ENCODE peak calls at places on chromosomes 12 and 14, in eight cellular contexts. S is omental fat pad, W is esophagus squamous epithelium, Q is heart left ventricle, F is NB4, Z is kidney, B is fibroblast of pulmonary artery, V is left lung. O is an unnamed sample.

GRCh38 chr12:112160611-112161010 is 35.3 kb downstream of the TRAFD1 start:
- DNase-seq in S (no peak), W (no peak), Q (no peak), F (no peak), Z (no peak), B (no peak), V (peak; percentile 28), O (no peak)

GRCh38 chr14:65533736-65534404 is 121.3 kb downstream of the FUT8 start:
- DNase-seq in S (no peak), W (no peak), Q (no peak), F (no peak), Z (no peak), B (no peak), V (no peak), O (no peak)

GRCh38 chr14:58979325-58979724 is 209.1 kb upstream of the DAAM1 start:
- DNase-seq in S (no peak), W (no peak), Q (no peak), F (no peak), Z (no peak), B (no peak), V (no peak), O (no peak)

GRCh38 chr12:15717940-15718567 is 71.1 kb downstream of the EPS8 start:
- DNase-seq in S (no peak), W (no peak), Q (no peak), F (no peak), Z (no peak), B (no peak), V (no peak), O (no peak)

GRCh38 chr12:72271401-72271740 is 799 bp upstream of the TRHDE start:
- DNase-seq in S (no peak), W (no peak), Q (no peak), F (no peak), Z (peak; percentile 62), B (no peak), V (peak; percentile 70), O (no peak)

GRCh38 chr12:32615441-32615840 is 63.7 kb upstream of the DNM1L start:
- DNase-seq in S (no peak), W (no peak), Q (no peak), F (no peak), Z (no peak), B (no peak), V (no peak), O (no peak)

GRCh38 chr14:85867450-85867849 is 337.5 kb downstream of the FLRT2 start:
- DNase-seq in S (no peak), W (no peak), Q (no peak), F (peak; percentile 10), Z (no peak), B (no peak), V (no peak), O (no peak)

GRCh38 chr14:59427653-59428578 is 37.3 kb downstream of the GPR135 start:
- DNase-seq in S (no peak), W (no peak), Q (peak; percentile 78), F (peak; percentile 45), Z (peak; percentile 93), B (peak; percentile 48), V (no peak), O (no peak)

GRCh38 chr12:64083285-64084210 is 138.5 kb downstream of the KICS2 start:
- DNase-seq in S (peak; percentile 46), W (peak; percentile 3), Q (peak; percentile 81), F (no peak), Z (no peak), B (peak; percentile 95), V (no peak), O (no peak)

GRCh38 chr12:51855586-51856428 is 7.3 kb upstream of the FIGNL2 start:
- DNase-seq in S (no peak), W (no peak), Q (no peak), F (no peak), Z (peak; percentile 82), B (peak; percentile 35), V (no peak), O (no peak)

GRCh38 chr12:125220404-125221273 is 155.4 kb downstream of the AACS start:
- DNase-seq in S (no peak), W (no peak), Q (no peak), F (peak; percentile 50), Z (no peak), B (peak; percentile 3), V (no peak), O (no peak)

DNA sequence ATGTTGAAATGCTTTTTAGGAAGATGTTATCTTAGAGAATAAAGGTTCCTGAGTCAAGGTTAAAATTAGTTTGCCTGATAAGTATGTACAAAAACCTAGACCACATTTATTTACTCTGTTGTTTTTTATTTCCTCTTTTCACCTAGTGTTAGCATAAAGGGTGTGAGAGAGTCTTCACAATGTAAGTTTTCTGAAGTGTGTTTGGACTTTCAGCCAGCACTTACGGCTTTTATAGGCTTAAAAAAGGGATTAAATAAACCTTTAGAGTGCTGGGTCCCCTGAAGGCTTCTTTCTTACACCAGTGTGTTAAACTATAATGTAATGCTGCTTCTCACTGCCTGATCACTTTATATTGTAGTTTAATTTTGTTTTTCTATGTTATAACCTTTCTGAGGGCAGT is 27.2 kb downstream of the ARHGAP5 start:
- DNase-seq in S (no peak), W (no peak), Q (no peak), F (no peak), Z (no peak), B (no peak), V (no peak), O (no peak)
- TF ChIP-seq CTCF in S (no peak), W (no peak), Q (no peak), F (no peak), Z (no peak), B (no peak), V (no peak), O (no peak)

GRCh38 chr12:55818140-55818728 is 393 bp downstream of the ORMDL2 start:
- DNase-seq in S (no peak), W (no peak), Q (no peak), F (no peak), Z (no peak), B (no peak), V (no peak), O (no peak)

GRCh38 chr12:55822228-55822627 is 4.4 kb downstream of the ORMDL2 start:
- DNase-seq in S (no peak), W (no peak), Q (no peak), F (no peak), Z (no peak), B (no peak), V (no peak), O (no peak)

GRCh38 chr12:55818886-55819285 is 1.0 kb downstream of the ORMDL2 start:
- DNase-seq in S (no peak), W (no peak), Q (no peak), F (no peak), Z (no peak), B (no peak), V (no peak), O (no peak)

GRCh38 chr12:55823419-55823818 is 5.6 kb downstream of the ORMDL2 start:
- DNase-seq in S (no peak), W (no peak), Q (no peak), F (no peak), Z (no peak), B (no peak), V (no peak), O (no peak)

GRCh38 chr12:55820679-55821078 is 2.8 kb downstream of the ORMDL2 start:
- DNase-seq in S (no peak), W (no peak), Q (no peak), F (peak; percentile 40), Z (no peak), B (peak; percentile 44), V (no peak), O (no peak)
- TF ChIP-seq CTCF in S (no peak), W (no peak), Q (no peak), F (peak; percentile 32), Z (no peak), B (peak; percentile 42), V (no peak), O (no peak)

DNA sequence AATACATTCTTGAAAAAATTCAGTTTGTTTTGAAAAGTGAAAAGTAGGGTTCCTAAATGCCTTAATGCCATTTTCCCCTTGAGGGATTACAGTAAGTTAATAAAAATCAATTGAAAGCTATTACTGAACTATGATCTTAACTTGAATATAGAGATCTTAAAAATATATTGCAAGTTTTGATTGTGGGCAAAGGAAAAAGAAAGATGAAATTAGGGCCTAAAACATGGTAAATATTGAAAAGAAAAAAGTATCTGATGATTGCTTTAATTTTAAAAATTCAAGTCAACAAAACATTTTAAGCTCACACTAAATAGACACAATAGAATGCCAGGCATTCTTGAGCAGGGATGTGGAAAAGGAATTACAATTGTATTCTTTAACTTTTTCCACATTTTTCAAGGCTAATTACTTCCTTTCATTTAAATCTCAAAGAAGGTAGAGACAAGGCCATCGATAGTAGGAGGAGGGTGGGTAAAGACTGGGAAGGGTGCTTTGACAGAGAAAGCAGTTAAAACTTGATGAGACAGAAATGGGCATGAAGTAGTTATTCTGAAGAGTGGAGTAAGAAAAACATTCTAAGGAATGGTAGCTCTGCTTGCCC is 294.4 kb downstream of the NELL2 start:
- DNase-seq in S (no peak), W (no peak), Q (no peak), F (no peak), Z (no peak), B (no peak), V (no peak), O (no peak)
- TF ChIP-seq CTCF in S (no peak), W (no peak), Q (no peak), F (no peak), Z (no peak), B (no peak), V (no peak), O (no peak)

GRCh38 chr14:76904740-76905569 is 78.7 kb downstream of the LRRC74A start:
- DNase-seq in S (peak; percentile 73), W (no peak), Q (no peak), F (peak; percentile 90), Z (peak; percentile 92), B (peak; percentile 93), V (no peak), O (no peak)

GRCh38 chr14:76902591-76902990 is 76.4 kb downstream of the LRRC74A start:
- DNase-seq in S (no peak), W (no peak), Q (no peak), F (no peak), Z (no peak), B (no peak), V (no peak), O (no peak)

GRCh38 chr14:76904100-76904739 is 78.0 kb downstream of the LRRC74A start:
- DNase-seq in S (peak; percentile 34), W (no peak), Q (no peak), F (no peak), Z (no peak), B (peak; percentile 98), V (no peak), O (no peak)

GRCh38 chr14:76901171-76902055 is 75.2 kb downstream of the LRRC74A start:
- DNase-seq in S (no peak), W (no peak), Q (no peak), F (no peak), Z (no peak), B (no peak), V (no peak), O (no peak)

DNA sequence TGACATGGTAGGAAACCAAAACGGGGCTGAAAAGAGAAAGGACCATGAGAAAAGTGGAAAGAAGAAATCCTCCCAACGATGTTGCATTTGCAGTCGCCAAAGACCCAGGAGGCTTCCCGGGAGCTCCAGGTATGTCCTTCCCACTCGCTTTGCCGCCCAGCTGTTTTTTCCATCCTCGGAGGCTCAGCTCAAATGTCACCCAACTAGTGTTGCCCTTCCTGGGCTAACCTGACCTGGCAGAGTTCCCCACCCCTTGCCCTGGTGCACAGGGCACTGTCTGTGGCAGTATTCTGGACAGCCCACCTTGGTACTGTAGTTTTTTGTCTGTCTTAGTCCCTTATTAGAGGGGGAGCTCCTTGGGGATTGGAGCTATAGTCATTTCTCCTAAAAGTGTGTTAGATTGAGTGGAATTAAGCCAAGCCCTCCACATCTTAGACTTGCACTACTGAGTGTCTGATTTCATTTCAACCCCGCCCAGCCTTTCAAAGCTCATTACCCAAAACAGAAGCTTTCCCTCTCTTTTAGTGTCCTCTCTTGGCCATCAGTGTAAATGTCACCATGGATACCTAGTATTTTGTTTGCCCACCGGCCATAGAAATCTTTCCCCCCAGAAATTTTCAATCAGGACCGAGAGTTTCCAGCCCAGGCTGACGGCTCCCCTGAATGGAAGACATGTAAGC is 74.3 kb downstream of the LRRC74A start:
- DNase-seq in S (no peak), W (no peak), Q (no peak), F (no peak), Z (no peak), B (no peak), V (no peak), O (no peak)
- TF ChIP-seq CTCF in S (no peak), W (no peak), Q (no peak), F (no peak), Z (no peak), B (no peak), V (no peak), O (no peak)

O was measured in natural killer cell.